ENCODE peak calls at places on chromosomes 13 and 19, in four cellular contexts. R, F, J and P are unnamed samples.

GRCh38 chr13:102599451-102600012 is 2.7 kb downstream of the TPP2 start:
- DNase-seq in J (no peak), R (no peak), F (no peak), P (no peak)

GRCh38 chr13:49220035-49220855 is at the start of gene MLNR:
- DNase-seq in R (peak; percentile 39), J (no peak), F (peak; percentile 23), P (peak; percentile 64)

GRCh38 chr19:5850743-5851293 is 431 bp downstream of the FUT3 start:
- DNase-seq in R (no peak), F (no peak), J (no peak), P (no peak)

GRCh38 chr13:112054616-112055015 is 12.3 kb upstream of the SOX1 start:
- DNase-seq in J (no peak), F (no peak), R (no peak), P (no peak)

GRCh38 chr19:35404879-35405622 is 34.2 kb downstream of the GPR42 start:
- DNase-seq in R (peak; percentile 70), F (peak; percentile 63), J (peak; percentile 95), P (no peak)

GRCh38 chr13:28001049-28001448 is 12.6 kb upstream of the URAD start:
- DNase-seq in F (no peak), J (no peak), R (no peak), P (no peak)

GRCh38 chr13:50400930-50401553 is 385.8 kb downstream of the KCNRG start:
- DNase-seq in F (no peak), R (peak; percentile 5), J (no peak), P (no peak)

GRCh38 chr19:58380037-58380735 is 644 bp downstream of the ZNF837 start:
- DNase-seq in J (no peak), R (peak; percentile 83), F (no peak), P (no peak)

GRCh38 chr13:43307921-43308433 is 284.6 kb downstream of the DNAJC15 start:
- DNase-seq in F (peak; percentile 4), R (peak; percentile 86), J (peak; percentile 68), P (no peak)
- TF ChIP-seq TCF7 in F (no peak), R (no peak), J (no peak), P (no peak)

GRCh38 chr19:4737955-4738580 is 14.4 kb upstream of the DPP9 start:
- DNase-seq in R (no peak), F (no peak), J (no peak), P (no peak)
- TF ChIP-seq SP1 in R (no peak), F (no peak), J (no peak), P (no peak)

GRCh38 chr13:59771272-59771671 is 392.5 kb downstream of the DIAPH3 start:
- DNase-seq in J (no peak), R (peak; percentile 4), F (peak; percentile 11), P (no peak)

GRCh38 chr13:59770451-59770850 is 393.3 kb downstream of the DIAPH3 start:
- DNase-seq in R (no peak), J (no peak), F (no peak), P (no peak)

GRCh38 chr13:59780058-59780457 is 383.7 kb downstream of the DIAPH3 start:
- DNase-seq in R (no peak), F (no peak), J (no peak), P (no peak)

GRCh38 chr13:59776924-59777690 is 386.6 kb downstream of the DIAPH3 start:
- DNase-seq in J (peak; percentile 17), R (no peak), F (no peak), P (no peak)

GRCh38 chr13:59774511-59774911 is 389.2 kb downstream of the DIAPH3 start:
- DNase-seq in F (no peak), J (no peak), R (peak; percentile 49), P (no peak)
- TF ChIP-seq TCF7 in F (no peak), J (no peak), R (no peak), P (no peak)

DNA sequence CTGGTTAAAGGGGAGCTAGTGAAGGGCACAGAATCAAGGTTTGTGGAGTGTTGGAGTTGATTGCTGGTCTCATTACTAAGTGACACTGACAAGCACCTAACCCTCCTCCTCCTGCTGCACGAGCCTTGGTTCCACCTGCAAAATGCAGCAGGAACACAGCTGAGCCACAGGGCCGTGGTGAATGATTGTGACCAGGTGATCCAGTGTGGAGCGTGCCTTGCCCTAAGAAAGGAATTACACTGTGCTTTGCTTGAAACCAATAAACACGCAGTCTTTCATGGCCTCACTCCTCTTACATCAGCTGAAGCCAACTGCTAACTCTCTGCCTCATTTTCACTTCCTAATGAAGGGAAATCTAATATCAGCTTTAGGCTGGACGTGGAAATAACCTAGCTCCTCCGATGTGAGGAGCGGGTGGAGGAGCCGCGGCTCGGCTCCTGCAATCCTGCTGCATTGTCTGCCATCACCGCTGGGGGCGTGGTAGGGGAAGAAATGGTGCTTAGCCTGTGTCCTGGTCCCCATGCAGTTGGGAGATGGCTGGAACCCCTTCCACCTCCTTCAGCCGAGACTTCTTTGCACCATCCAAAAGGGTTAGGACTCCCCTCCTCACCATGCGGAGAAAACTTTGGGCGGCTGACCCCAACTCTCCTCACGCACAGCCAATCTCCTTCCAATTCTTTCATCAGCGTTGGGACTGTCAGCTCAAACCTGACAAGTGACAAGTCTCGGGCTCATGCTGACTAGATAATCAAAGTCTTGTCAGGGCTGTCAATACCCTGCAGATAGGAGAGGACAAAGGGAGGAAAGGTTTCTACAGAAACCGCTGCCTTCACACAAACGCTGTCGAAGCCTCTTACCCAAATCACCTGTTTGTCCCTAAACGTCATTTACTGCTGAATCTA is 427.9 kb downstream of the ZNF536 start:
- DNase-seq in F (peak; percentile 57), J (no peak), R (peak; percentile 3), P (peak; percentile 87)
- TF ChIP-seq SP1 in F (no peak), J (no peak), R (no peak), P (no peak)